ENCODE peak calls at places on chromosomes 2 and 18, in four cellular contexts. C is ovary, S is A549, L is sigmoid colon. U is an unnamed sample.
A peak's percentile ranks its signal among the peaks of the same experiment; 100 is the strongest.

GRCh38 chr2:121333231-121333630 is 48.2 kb upstream of the TFCP2L1 start:
- DNase-seq in C (no peak), S (no peak), L (peak; percentile 40), U (peak; percentile 17)

GRCh38 chr2:68368657-68369339 is 3.7 kb downstream of the PLEK start:
- DNase-seq in C (no peak), S (no peak), L (no peak), U (no peak)

GRCh38 chr2:47118581-47118980 is 36.5 kb downstream of the STPG4 start:
- DNase-seq in C (no peak), S (no peak), L (no peak), U (no peak)

GRCh38 chr2:221943078-221943810 is 355.6 kb downstream of the PAX3 start:
- DNase-seq in C (peak; percentile 23), S (no peak), L (peak; percentile 94), U (peak; percentile 64)

GRCh38 chr18:49869354-49869753 is 56.0 kb upstream of the ACAA2 start:
- DNase-seq in C (no peak), S (no peak), L (no peak), U (no peak)

GRCh38 chr18:3688682-3689081 is 238.7 kb downstream of the TGIF1 start:
- DNase-seq in C (no peak), S (no peak), L (no peak), U (no peak)

GRCh38 chr2:873651-874580 is 76.7 kb upstream of the SNTG2 start:
- DNase-seq in C (no peak), S (no peak), L (no peak), U (peak; percentile 20)

GRCh38 chr2:161983896-161984295 is 90.1 kb downstream of the DPP4 start:
- DNase-seq in C (no peak), S (no peak), L (no peak), U (no peak)

GRCh38 chr2:25881759-25882158 is 3.5 kb upstream of the ASXL2 start:
- DNase-seq in C (no peak), S (no peak), L (no peak), U (no peak)

GRCh38 chr2:25891672-25892071 is 13.4 kb upstream of the ASXL2 start:
- DNase-seq in C (no peak), S (no peak), L (no peak), U (no peak)

GRCh38 chr2:25887624-25888242 is 9.4 kb upstream of the ASXL2 start:
- DNase-seq in C (no peak), S (no peak), L (no peak), U (no peak)

DNA sequence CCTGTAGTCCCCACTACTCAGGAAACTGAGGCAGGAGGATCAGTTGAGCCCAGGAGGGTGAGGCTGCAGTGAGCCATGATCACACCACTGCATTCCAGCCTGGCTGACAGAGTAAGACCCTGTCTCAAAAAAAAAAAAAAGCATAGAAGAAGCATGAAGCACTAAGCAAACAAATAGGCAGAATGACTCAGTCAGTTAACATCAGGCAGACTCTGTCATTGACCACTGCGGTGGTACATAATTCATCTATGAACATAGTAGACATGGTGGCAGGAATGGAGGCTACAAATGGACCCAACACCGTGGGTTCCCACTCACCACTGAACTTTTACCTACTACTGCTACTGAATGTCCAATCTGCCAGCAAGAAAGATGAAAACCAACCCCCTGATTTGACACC is 7.6 kb upstream of the ASXL2 start:
- DNase-seq in C (no peak), S (peak; percentile 75), L (no peak), U (no peak)
- TF ChIP-seq EP300 in C (no peak), S (no peak), L (no peak), U (no peak)

GRCh38 chr2:234305846-234306245 is 191.0 kb downstream of the ARL4C start:
- DNase-seq in C (no peak), S (no peak), L (no peak), U (no peak)

GRCh38 chr2:234304945-234305344 is 191.9 kb downstream of the ARL4C start:
- DNase-seq in C (no peak), S (peak; percentile 48), L (no peak), U (no peak)

GRCh38 chr2:234307322-234307961 is 189.4 kb downstream of the ARL4C start:
- DNase-seq in C (no peak), S (no peak), L (no peak), U (no peak)

GRCh38 chr2:234308073-234308813 is 188.6 kb downstream of the ARL4C start:
- DNase-seq in C (no peak), S (peak; percentile 41), L (no peak), U (no peak)

DNA sequence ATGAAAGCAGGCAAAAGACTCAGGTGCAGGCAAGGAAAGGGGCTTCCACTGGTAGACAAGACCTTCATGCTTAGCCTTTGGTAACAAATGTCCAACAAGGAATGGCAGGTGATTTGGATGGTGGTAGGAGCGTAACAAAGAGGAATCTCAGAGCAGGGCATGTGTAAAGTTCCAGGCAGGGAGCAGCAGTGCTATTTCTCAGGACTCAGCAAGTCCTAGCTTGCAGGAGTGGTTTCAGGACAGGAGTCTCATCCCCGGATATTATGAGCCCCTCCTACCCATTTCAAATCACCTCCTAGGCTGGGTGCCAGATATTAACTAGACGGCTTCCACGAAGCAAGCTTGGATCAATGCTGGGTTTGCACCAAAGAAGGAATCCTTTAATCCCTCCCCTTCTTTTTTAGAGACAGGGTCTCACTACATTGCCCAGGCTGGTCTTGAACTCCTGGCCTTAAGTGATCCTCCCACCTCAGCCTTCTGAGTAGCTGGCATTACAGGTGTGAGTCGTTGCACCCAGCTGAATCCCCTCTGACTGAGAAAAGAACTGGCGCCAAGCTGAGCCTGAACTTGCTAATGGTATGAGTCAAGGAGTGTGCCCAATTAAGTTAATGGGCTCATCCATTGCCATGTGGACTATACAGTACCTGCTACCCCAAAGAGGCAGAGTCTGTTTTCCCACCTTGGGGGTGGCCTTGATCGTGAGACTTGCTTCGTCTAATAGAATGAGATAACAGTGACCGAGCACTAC is 190.3 kb downstream of the ARL4C start:
- DNase-seq in C (no peak), S (no peak), L (no peak), U (no peak)
- TF ChIP-seq POLR2A in C (no peak), S (no peak), L (no peak), U (no peak)

DNA sequence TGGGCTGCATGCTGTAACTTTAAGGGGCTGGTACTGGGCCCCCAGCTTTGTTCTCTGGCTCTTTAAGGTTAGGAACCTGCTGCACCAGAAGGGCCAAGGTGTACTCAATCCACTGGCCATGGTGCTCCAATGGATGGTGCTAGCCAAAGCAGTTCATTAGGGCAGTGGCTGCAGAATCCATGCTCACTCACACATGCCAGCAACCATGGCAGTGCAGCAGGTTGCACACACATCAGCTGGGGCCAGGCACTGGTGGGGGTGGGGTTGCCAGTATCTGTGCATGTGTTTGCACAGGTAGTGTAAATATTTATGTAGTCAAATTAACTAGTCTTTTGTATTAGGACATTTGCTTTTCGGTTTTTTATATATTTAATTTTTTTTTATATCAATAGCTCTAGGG is 228.3 kb upstream of the EPC2 start:
- DNase-seq in C (no peak), S (no peak), L (no peak), U (no peak)
- H3K9me3 ChIP-seq in C (no peaks in the 10 kb centered on the region), S (peaks cover 14% of the 10 kb centered on the region), L (peaks cover 11% of the 10 kb centered on the region), U (peaks cover 12% of the 10 kb centered on the region)

GRCh38 chr18:48851563-48851962 is 99.2 kb downstream of the SMAD7 start:
- DNase-seq in C (peak; percentile 49), S (no peak), L (no peak), U (no peak)

GRCh38 chr18:48847807-48848486 is 102.8 kb downstream of the SMAD7 start:
- DNase-seq in C (no peak), S (no peak), L (no peak), U (no peak)

GRCh38 chr18:48850891-48851302 is 99.9 kb downstream of the SMAD7 start:
- DNase-seq in C (no peak), S (no peak), L (no peak), U (no peak)

GRCh38 chr18:48846423-48846932 is 104.3 kb downstream of the SMAD7 start:
- DNase-seq in C (no peak), S (no peak), L (no peak), U (no peak)

GRCh38 chr18:48848641-48849143 is 102.1 kb downstream of the SMAD7 start:
- DNase-seq in C (no peak), S (no peak), L (no peak), U (no peak)
- TF ChIP-seq EP300 in C (no peak), S (no peak), L (no peak), U (no peak)

GRCh38 chr2:27890146-27891062 is at the start of the genes BABAM2 and RBKS:
- DNase-seq in C (peak; percentile 90), S (peak; percentile 88), L (peak; percentile 93), U (peak; percentile 89)
- TF ChIP-seq POLR2A in C (peak; percentile 85), S (peak; percentile 84), L (peak; percentile 76), U (peak; percentile 23)

GRCh38 chr2:34242741-34243123 is 643.6 kb upstream of the FAM98A start:
- DNase-seq in C (no peak), S (no peak), L (no peak), U (peak; percentile 90)
- H3K9me3 ChIP-seq in C (no peaks in the 10 kb centered on the region), S (no peaks in the 10 kb centered on the region), L (no peaks in the 10 kb centered on the region), U (no peaks in the 10 kb centered on the region)

DNA sequence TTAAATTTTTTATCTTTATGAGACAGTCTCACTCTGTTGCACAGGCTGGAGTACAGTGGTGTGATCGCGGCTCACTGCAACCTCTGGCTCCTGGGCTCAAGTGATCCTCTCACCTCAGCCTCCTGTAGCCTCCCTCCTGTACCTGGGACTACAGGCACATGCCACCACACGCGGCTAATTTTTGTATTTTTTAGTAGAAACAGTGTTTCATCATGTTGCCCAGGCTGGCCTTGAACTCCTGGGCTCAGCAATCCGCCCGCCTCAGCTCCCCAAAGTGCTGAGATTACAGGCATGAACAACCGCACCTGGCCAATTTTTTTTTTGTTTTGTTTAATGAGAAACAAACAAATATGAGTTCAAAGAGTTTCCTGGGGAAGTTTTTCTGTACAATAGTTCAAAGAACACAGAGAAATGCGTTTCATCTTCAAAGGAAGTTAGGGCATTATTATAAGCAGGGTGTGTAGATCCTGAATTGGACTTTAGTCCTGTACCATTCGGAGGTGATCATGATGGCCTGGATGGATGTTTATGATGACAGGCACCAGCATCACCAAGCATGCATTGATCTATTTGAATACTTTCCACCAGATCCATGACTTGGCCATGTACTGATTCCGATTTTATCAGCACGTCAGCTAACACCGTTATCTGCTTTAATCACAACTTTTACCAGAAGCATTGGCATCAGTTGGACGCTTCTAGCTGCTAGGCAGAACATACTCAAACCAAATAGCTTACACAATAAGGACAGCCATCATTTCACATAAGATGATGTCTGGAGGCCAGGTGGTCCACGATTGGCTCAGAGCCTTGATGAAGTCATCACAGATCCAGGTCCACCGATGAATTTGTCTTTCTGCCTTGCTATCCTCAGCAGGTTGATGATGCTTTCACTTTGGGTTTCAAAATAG is 28.9 kb downstream of the TCF23 start:
- DNase-seq in C (no peak), S (no peak), L (no peak), U (no peak)
- TF ChIP-seq EP300 in C (no peak), S (no peak), L (no peak), U (no peak)

GRCh38 chr18:22683196-22683676 is 249.9 kb upstream of the RBBP8 start:
- DNase-seq in C (peak; percentile 79), S (peak; percentile 52), L (peak; percentile 91), U (peak; percentile 91)
- TF ChIP-seq POLR2A in C (no peak), S (no peak), L (no peak), U (no peak)

GRCh38 chr2:16105664-16106281 is 165.4 kb downstream of the MYCN start:
- DNase-seq in C (no peak), S (no peak), L (no peak), U (peak; percentile 30)
- H3K9me3 ChIP-seq in C (no peaks in the 10 kb centered on the region), S (no peaks in the 10 kb centered on the region), L (no peaks in the 10 kb centered on the region), U (no peaks in the 10 kb centered on the region)

DNA sequence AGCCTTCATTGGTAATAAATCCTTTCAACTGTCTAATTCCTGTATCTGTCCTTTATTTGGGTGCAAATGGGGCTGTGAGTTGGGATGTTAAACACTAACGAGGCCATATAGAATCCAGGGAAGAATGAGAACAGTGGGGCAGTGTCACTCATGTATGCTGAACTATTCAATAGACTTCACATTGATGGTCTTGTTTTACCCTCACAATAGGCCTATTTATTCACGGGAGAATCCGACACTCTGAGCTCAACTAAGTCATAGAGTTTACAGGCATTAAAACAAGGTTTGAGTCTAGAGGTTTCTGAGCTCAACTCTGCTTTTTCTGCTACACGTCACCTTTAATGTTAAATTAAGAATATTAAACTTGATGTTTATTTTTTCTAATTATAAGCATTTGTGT is 421.6 kb downstream of the SOX11 start:
- DNase-seq in C (no peak), S (no peak), L (no peak), U (no peak)
- TF ChIP-seq EP300 in C (no peak), S (no peak), L (no peak), U (no peak)

U was measured in stomach.